ENCODE peak calls at places on chromosomes 6 and 20, in four cellular contexts. V, E, B and O are unnamed samples.

GRCh38 chr20:58361549-58361948 is 27.5 kb upstream of the VAPB start:
- DNase-seq in V (no peak), E (no peak), B (peak), O (no peak)

GRCh38 chr20:63536241-63536977 is 767 bp downstream of the PTK6 start:
- DNase-seq in V (no peak), E (no peak), B (peak), O (peak)

GRCh38 chr20:16580127-16580526 is 6.9 kb upstream of the KIF16B start:
- DNase-seq in V (no peak), E (no peak), B (peak), O (no peak)

GRCh38 chr6:138912308-138912707 is 75.7 kb downstream of the REPS1 start:
- DNase-seq in V (no peak), E (no peak), B (no peak), O (no peak)

GRCh38 chr6:54248994-54249393 is 59.2 kb upstream of the TINAG start:
- DNase-seq in V (no peak), E (no peak), B (no peak), O (no peak)

GRCh38 chr6:39599996-39600395 is 125.2 kb downstream of the KIF6 start:
- DNase-seq in V (no peak), E (no peak), B (peak), O (no peak)

GRCh38 chr20:50652702-50653294 is 38.5 kb downstream of the RIPOR3 start:
- DNase-seq in V (no peak), E (no peak), B (no peak), O (no peak)

GRCh38 chr6:129683606-129684322 is 26.2 kb downstream of the ARHGAP18 start:
- DNase-seq in V (peak), E (peak), B (peak), O (no peak)

GRCh38 chr6:33073431-33073871 is at the start of gene HLA-DPA1:
- DNase-seq in V (peak), E (peak), B (peak), O (no peak)

GRCh38 chr20:37042986-37043972 is 52.5 kb downstream of the RBL1 start:
- DNase-seq in V (peak), E (no peak), B (no peak), O (no peak)

GRCh38 chr6:169724554-169725269 is 412 bp upstream of the PHF10 start:
- DNase-seq in V (peak), E (peak), B (peak), O (peak)

GRCh38 chr20:61436674-61437279 is 184.7 kb downstream of the CDH4 start:
- DNase-seq in V (no peak), E (no peak), B (peak), O (no peak)

GRCh38 chr20:50649587-50649986 is 41.8 kb downstream of the RIPOR3 start:
- DNase-seq in V (no peak), E (no peak), B (no peak), O (no peak)

GRCh38 chr6:34476462-34476861 is 10.6 kb downstream of the PACSIN1 start:
- DNase-seq in V (no peak), E (no peak), B (no peak), O (no peak)

GRCh38 chr20:61459705-61460104 is 207.6 kb downstream of the CDH4 start:
- DNase-seq in V (no peak), E (no peak), B (no peak), O (no peak)

GRCh38 chr6:2221724-2222274 is 23.6 kb downstream of the GMDS start:
- DNase-seq in V (no peak), E (no peak), B (no peak), O (no peak)

GRCh38 chr6:169589699-169590257 is 112.1 kb downstream of the WDR27 start:
- DNase-seq in V (no peak), E (no peak), B (peak), O (no peak)

GRCh38 chr6:12009904-12010634 is 2.0 kb upstream of the HIVEP1 start:
- DNase-seq in V (no peak), E (no peak), B (peak), O (no peak)

DNA sequence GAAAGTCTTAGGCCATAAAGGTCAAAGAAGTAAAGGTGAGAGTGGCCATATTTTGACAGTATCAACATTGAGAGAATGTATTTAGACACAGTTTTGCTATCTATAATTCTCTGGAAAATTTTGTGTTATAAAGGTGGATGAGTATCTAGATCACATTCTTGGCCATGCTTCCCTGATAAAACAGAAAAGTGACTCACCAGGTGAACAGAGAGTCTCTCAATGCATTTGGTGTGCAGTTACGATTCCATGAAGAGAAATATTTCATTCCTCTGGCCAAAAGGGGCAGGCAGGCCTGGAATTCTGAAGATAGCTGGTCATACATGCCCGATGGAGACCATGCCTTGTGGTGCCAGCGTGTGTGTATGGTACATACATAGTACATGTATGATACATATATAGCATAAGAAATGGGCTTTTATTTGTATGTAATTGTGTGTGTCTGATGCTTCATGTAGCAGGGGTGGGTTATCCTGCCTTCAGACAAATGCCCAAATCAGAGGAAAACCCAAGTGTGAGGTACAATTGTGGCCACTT is 164.0 kb downstream of the SOBP start:
- DNase-seq in V (no peak), E (no peak), B (no peak), O (no peak)
- TF ChIP-seq CTCF in V (no peak), E (no peak), B (no peak), O (no peak)

DNA sequence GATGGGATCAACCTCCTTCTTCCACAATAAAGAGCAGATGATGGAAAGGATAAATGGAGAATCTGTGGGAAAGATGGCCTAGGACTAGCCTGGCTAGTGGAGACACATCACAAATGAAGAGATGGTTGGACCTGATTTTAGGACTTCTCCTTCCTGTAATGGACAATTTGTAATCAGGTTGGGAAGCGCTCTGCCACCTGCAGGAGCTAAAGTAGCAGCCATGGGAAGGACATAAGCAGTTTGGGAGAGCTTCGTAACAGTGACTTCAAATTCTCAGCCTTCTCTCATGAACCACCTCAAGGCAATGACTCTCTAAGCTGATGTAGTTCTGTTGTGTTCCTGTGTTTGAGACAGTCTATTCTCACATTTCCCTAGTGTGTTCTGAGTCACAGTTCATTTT is 137.9 kb upstream of the BMP2 start:
- DNase-seq in V (no peak), E (no peak), B (no peak), O (no peak)
- TF ChIP-seq CTCF in V (no peak), E (no peak), B (no peak), O (no peak)

DNA sequence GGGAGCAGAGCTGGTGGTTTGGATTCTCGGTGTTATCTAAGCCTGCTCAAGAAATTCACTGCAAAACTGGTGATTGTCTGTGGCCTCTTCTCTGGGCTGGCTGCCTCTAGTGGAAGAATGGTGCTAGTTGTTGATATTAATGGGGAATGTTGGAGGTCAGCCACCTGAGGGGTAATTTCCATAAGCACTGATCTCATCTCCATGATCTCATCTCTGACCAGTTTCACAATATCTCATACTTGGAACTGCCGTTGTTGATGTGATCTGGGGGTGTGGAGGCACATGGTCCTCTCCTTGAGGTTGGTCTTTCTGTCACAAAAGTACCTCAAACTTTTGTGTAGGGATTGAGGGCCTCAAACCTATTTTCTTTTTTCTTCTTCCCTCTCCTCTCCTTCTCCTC is 102.6 kb downstream of the CD109 start:
- DNase-seq in V (no peak), E (no peak), B (peak), O (no peak)
- TF ChIP-seq CTCF in V (no peak), E (no peak), B (peak), O (no peak)

GRCh38 chr6:13135152-13135551 is 193.2 kb downstream of the TBC1D7 start:
- DNase-seq in V (no peak), E (no peak), B (no peak), O (no peak)

DNA sequence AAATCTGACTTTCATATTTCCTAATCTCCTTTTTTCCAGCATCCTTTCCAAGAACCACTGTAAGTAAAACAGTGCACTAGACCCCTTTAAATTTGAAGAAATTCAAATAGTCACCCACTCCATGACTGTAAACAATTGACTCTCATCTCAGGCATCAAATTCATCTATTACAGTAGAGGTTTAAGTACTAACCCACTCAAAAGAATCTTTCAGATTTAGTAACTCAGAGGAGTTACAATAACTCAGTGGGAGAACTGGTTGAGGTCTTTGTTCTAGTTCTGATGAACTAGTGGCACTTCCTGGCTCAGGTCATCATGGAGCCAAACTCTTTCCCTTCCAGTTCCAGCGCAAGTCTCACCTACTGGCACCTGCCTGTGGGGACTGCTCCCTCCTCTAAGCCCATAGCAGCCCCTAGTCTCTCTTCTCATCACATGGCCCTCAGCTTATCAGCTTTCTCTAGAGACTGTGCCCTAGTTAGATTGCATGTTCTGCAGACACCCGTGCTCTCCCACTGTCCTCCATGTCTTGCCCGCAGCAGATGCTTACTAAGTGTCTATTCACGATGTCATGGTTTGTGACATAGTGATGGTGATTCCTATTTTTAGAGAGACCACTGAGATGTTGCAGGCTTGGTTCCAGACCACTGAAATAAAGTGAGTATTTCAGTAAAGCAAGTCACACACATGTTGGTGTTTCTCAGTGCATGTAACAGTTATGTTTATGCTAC is 196.2 kb downstream of the TBC1D7 start:
- DNase-seq in V (no peak), E (no peak), B (no peak), O (no peak)
- TF ChIP-seq CTCF in V (no peak), E (no peak), B (no peak), O (no peak)

GRCh38 chr6:8743146-8743745 is 307.9 kb upstream of the SLC35B3 start:
- DNase-seq in V (no peak), E (no peak), B (no peak), O (no peak)
- TF ChIP-seq CTCF in V (no peak), E (peak), B (no peak), O (no peak)

DNA sequence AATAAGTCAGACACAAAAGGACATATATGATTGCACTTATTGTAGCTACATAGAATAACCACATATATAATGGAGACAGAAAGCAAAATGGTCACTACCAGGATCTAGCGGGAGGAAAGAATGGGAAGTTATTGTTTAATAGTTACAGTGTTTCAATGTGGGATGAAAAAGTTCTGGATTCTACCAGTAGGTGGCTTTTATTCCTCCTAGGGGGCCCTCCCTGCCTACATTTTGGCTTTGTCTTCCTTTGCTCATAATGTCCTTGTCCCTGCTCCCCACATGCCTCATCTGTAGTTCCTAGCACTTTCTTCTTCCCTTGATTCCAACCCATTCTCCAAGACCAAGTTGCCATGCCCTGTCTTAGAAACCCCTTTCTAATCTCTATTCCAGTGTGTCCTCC is 16.3 kb downstream of the ZNF133 start:
- DNase-seq in V (no peak), E (no peak), B (no peak), O (no peak)
- TF ChIP-seq CTCF in V (no peak), E (no peak), B (peak), O (peak)

DNA sequence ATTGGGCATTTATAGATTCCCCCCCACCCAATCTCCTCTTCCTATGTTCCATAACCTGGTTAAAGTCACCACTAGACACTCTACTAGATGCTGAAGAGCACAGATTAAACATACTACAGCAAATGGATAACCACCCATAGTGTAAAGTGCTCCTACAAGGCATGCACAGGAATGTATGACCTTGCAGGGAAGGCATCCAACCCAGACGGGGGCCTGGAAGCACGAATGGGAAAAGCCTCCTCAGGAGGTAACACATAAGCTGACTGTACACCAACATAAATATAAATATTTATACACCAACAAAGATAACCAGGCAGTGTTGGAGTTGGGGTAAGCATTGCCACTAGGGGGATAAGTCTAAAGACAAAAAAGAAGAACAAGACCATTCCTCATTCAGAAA is 691.7 kb downstream of the GRIK2 start:
- DNase-seq in V (no peak), E (no peak), B (no peak), O (no peak)
- TF ChIP-seq CTCF in V (no peak), E (no peak), B (no peak), O (no peak)